ENCODE peak calls at places on chromosome 7, in seven cellular contexts. T, D, K, P, H, R and F are unnamed samples.

GRCh38 chr7:158819571-158820203 is 9.6 kb downstream of the ESYT2 start:
- DNase-seq in T (no peak), D (peak; percentile 28), K (no peak), P (no peak), H (no peak), R (peak; percentile 23), F (no peak)

GRCh38 chr7:69395072-69395714 is 203.1 kb upstream of the AUTS2 start:
- DNase-seq in T (no peak), D (peak; percentile 91), K (no peak), P (no peak), H (no peak), R (peak; percentile 89), F (no peak)

GRCh38 chr7:80686576-80686975 is 48.1 kb downstream of the CD36 start:
- DNase-seq in T (no peak), D (peak; percentile 27), K (no peak), P (no peak), H (no peak), R (no peak), F (no peak)

GRCh38 chr7:101517304-101517703 is 111.8 kb downstream of the MYL10 start:
- DNase-seq in T (no peak), D (no peak), K (no peak), P (no peak), H (no peak), R (no peak), F (no peak)

GRCh38 chr7:77738382-77738781 is 42.1 kb downstream of the RSBN1L start:
- DNase-seq in T (no peak), D (no peak), K (no peak), P (no peak), H (no peak), R (no peak), F (no peak)

GRCh38 chr7:739455-739963 is 12.4 kb upstream of the PRKAR1B start:
- DNase-seq in T (no peak), D (no peak), K (no peak), P (no peak), H (no peak), R (no peak), F (no peak)

GRCh38 chr7:1340031-1340430 is 107.4 kb downstream of the UNCX start:
- DNase-seq in T (peak; percentile 15), D (no peak), K (no peak), P (no peak), H (no peak), R (no peak), F (no peak)

GRCh38 chr7:143145-143751 is 49.1 kb upstream of the FAM20C start:
- DNase-seq in T (no peak), D (no peak), K (no peak), P (no peak), H (peak; percentile 9), R (no peak), F (no peak)

GRCh38 chr7:120941064-120941463 is 9.5 kb upstream of the ING3 start:
- DNase-seq in T (no peak), D (no peak), K (no peak), P (no peak), H (no peak), R (no peak), F (no peak)

GRCh38 chr7:26420600-26420999 is 128.9 kb downstream of the SNX10 start:
- DNase-seq in T (no peak), D (no peak), K (no peak), P (no peak), H (no peak), R (no peak), F (no peak)

GRCh38 chr7:816751-817671 is 15.3 kb upstream of the SUN1 start:
- DNase-seq in T (no peak), D (peak; percentile 63), K (no peak), P (no peak), H (peak; percentile 43), R (peak; percentile 50), F (no peak)

GRCh38 chr7:71661671-71662224 is 529.8 kb downstream of the GALNT17 start:
- DNase-seq in T (no peak), D (no peak), K (no peak), P (no peak), H (no peak), R (no peak), F (no peak)

GRCh38 chr7:55400191-55400590 is 35.1 kb downstream of the LANCL2 start:
- DNase-seq in T (no peak), D (no peak), K (no peak), P (no peak), H (no peak), R (no peak), F (no peak)

GRCh38 chr7:30846378-30846777 is 65.3 kb upstream of the AQP1 start:
- DNase-seq in T (no peak), D (no peak), K (no peak), P (no peak), H (no peak), R (no peak), F (no peak)

GRCh38 chr7:33423646-33424020 is 294.3 kb downstream of the BBS9 start:
- DNase-seq in T (no peak), D (no peak), K (no peak), P (no peak), H (peak; percentile 35), R (peak; percentile 22), F (no peak)

GRCh38 chr7:95045236-95045923 is 138.0 kb downstream of the PPP1R9A start:
- DNase-seq in T (no peak), D (peak; percentile 24), K (no peak), P (peak; percentile 47), H (peak; percentile 31), R (peak; percentile 45), F (peak; percentile 15)

GRCh38 chr7:26688936-26689506 is 175.4 kb downstream of the SKAP2 start:
- DNase-seq in T (no peak), D (no peak), K (no peak), P (no peak), H (no peak), R (no peak), F (no peak)

GRCh38 chr7:31432166-31432565 is 81.7 kb upstream of the ITPRID1 start:
- DNase-seq in T (no peak), D (no peak), K (no peak), P (no peak), H (no peak), R (no peak), F (no peak)

GRCh38 chr7:45594780-45595535 is 20.8 kb downstream of the ADCY1 start:
- DNase-seq in T (no peak), D (no peak), K (no peak), P (no peak), H (no peak), R (no peak), F (no peak)

GRCh38 chr7:17301491-17302101 is 3.1 kb downstream of the AHR start:
- DNase-seq in T (no peak), D (no peak), K (no peak), P (no peak), H (no peak), R (peak; percentile 27), F (no peak)

GRCh38 chr7:30869794-30870491 is 41.7 kb upstream of the AQP1 start:
- DNase-seq in T (peak; percentile 76), D (peak; percentile 60), K (no peak), P (no peak), H (no peak), R (peak; percentile 45), F (no peak)

GRCh38 chr7:137981175-137981574 is 20.7 kb downstream of the CREB3L2 start:
- DNase-seq in T (no peak), D (no peak), K (no peak), P (no peak), H (no peak), R (no peak), F (no peak)

GRCh38 chr7:95798401-95798930 is 26.1 kb downstream of the DYNC1I1 start:
- DNase-seq in T (no peak), D (no peak), K (no peak), P (no peak), H (no peak), R (peak; percentile 9), F (no peak)

GRCh38 chr7:66727058-66727457 is 13.5 kb upstream of the RABGEF1 start:
- DNase-seq in T (no peak), D (no peak), K (no peak), P (no peak), H (no peak), R (no peak), F (no peak)